ENCODE peak calls at places on chromosomes 13 and 19, in seven cellular contexts. H is substantia nigra; J is psoas muscle; A is NCI-H2081; R is endothelial cell; N is activated CD4-positive, alpha-beta T cell treated with anti-CD3 and anti-CD28 coated beads for 36 hours; Q is AG10803. L is an unnamed sample.
A peak's percentile ranks its signal among the peaks of the same experiment; 100 is the strongest.

GRCh38 chr13:49367640-49368431 is 76.0 kb downstream of the CAB39L start:
- DNase-seq in H (no peak), J (no peak), A (no peak), R (no peak), N (no peak), Q (peak; percentile 66), L (no peak)

GRCh38 chr13:84917252-84917878 is 881.9 kb downstream of the SLITRK6 start:
- DNase-seq in H (no peak), J (no peak), A (peak; percentile 24), R (no peak), N (no peak), Q (peak; percentile 6), L (peak; percentile 32)

GRCh38 chr13:30690282-30691188 is 44.8 kb upstream of the ALOX5AP start:
- DNase-seq in H (no peak), J (peak; percentile 72), A (no peak), R (no peak), N (peak; percentile 31), Q (peak; percentile 97), L (peak; percentile 66)

GRCh38 chr13:97521726-97522125 is 87.8 kb downstream of the RAP2A start:
- DNase-seq in H (no peak), J (no peak), A (no peak), R (no peak), N (no peak), Q (no peak), L (no peak)

GRCh38 chr19:1952635-1953034 is 11.7 kb downstream of the CSNK1G2 start:
- DNase-seq in H (no peak), J (no peak), A (no peak), R (no peak), N (no peak), Q (no peak), L (no peak)

GRCh38 chr13:36718146-36718545 is 44.3 kb downstream of the SERTM1 start:
- DNase-seq in H (no peak), J (no peak), A (no peak), R (no peak), N (no peak), Q (peak; percentile 8), L (peak; percentile 36)

GRCh38 chr13:71754407-71754974 is 112.5 kb downstream of the DACH1 start:
- DNase-seq in H (no peak), J (no peak), A (no peak), R (no peak), N (no peak), Q (no peak), L (no peak)

GRCh38 chr19:2552859-2553258 is 76.9 kb downstream of the GADD45B start:
- DNase-seq in H (no peak), J (no peak), A (no peak), R (no peak), N (peak; percentile 71), Q (no peak), L (no peak)